ENCODE peak calls at places on chromosomes 2 and 18, in five cellular contexts. D is heart right ventricle; C is fibroblast of lung; N is CD8-positive, alpha-beta memory T cell; G is fibroblast of mammary gland. U is an unnamed sample.

GRCh38 chr2:72883356-72883962 is 3.7 kb upstream of the SPR start:
- DNase-seq in D (peak), C (peak), N (no peak), G (peak), U (no peak)

GRCh38 chr2:238465487-238466241 is 38.9 kb downstream of the ASB1 start:
- DNase-seq in D (no peak), C (no peak), N (no peak), G (no peak), U (no peak)

GRCh38 chr18:25675123-25675850 is 323.3 kb upstream of the ZNF521 start:
- DNase-seq in D (no peak), C (no peak), N (no peak), G (no peak), U (peak)

GRCh38 chr18:42187611-42188378 is 232.8 kb downstream of the PIK3C3 start:
- DNase-seq in D (no peak), C (peak), N (no peak), G (no peak), U (peak)

GRCh38 chr2:146597291-146597690 is 1247.5 kb upstream of the ACVR2A start:
- DNase-seq in D (no peak), C (no peak), N (no peak), G (peak), U (no peak)

GRCh38 chr2:81196383-81196851 is 891.9 kb upstream of the LRRTM1 start:
- DNase-seq in D (no peak), C (no peak), N (no peak), G (no peak), U (no peak)

GRCh38 chr2:112728384-112729175 is 7.8 kb downstream of the NT5DC4 start:
- DNase-seq in D (no peak), C (no peak), N (no peak), G (no peak), U (no peak)

GRCh38 chr2:3626817-3627499 is 31.0 kb upstream of the ALLC start:
- DNase-seq in D (peak), C (no peak), N (no peak), G (no peak), U (no peak)

GRCh38 chr2:214649440-214650205 is 159.9 kb downstream of the BARD1 start:
- DNase-seq in D (no peak), C (peak), N (no peak), G (peak), U (no peak)

GRCh38 chr18:69945220-69946114 is 2.2 kb downstream of the CD226 start:
- DNase-seq in D (no peak), C (no peak), N (no peak), G (no peak), U (peak)

GRCh38 chr2:194003911-194004310 is 1653.1 kb upstream of the SLC39A10 start:
- DNase-seq in D (no peak), C (no peak), N (no peak), G (peak), U (no peak)

DNA sequence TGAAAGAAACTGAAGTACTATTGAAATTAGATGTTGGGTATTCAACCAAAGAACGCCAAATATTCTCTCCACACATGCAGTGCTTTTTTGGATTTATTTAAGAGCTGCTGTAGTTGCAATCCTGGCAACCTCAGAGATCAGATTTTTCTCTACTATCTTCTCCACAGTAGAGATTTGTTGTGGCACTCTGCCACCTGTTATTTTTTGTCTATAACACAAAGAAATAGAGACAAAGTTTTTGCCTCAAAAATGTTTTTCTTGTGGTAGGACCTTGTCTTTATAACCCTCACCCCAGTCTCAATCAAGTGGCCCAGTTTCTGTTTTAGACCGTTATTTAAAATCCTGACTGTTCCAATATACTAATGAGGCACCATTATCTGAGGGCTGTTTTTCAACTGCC is 79.4 kb downstream of the SCG2 start:
- DNase-seq in D (no peak), C (peak), N (no peak), G (no peak), U (no peak)
- H3K4me3 ChIP-seq in D (no peak), C (no peak), N (no peak), G (no peak), U (no peak)

GRCh38 chr2:121210691-121211090 is 74.3 kb downstream of the TFCP2L1 start:
- DNase-seq in D (no peak), C (no peak), N (no peak), G (no peak), U (no peak)

GRCh38 chr2:121211689-121212151 is 73.3 kb downstream of the TFCP2L1 start:
- DNase-seq in D (no peak), C (no peak), N (no peak), G (no peak), U (no peak)

GRCh38 chr2:121207494-121207893 is 77.5 kb downstream of the TFCP2L1 start:
- DNase-seq in D (no peak), C (no peak), N (no peak), G (no peak), U (no peak)

GRCh38 chr2:121211251-121211650 is 73.8 kb downstream of the TFCP2L1 start:
- DNase-seq in D (no peak), C (no peak), N (no peak), G (no peak), U (no peak)

DNA sequence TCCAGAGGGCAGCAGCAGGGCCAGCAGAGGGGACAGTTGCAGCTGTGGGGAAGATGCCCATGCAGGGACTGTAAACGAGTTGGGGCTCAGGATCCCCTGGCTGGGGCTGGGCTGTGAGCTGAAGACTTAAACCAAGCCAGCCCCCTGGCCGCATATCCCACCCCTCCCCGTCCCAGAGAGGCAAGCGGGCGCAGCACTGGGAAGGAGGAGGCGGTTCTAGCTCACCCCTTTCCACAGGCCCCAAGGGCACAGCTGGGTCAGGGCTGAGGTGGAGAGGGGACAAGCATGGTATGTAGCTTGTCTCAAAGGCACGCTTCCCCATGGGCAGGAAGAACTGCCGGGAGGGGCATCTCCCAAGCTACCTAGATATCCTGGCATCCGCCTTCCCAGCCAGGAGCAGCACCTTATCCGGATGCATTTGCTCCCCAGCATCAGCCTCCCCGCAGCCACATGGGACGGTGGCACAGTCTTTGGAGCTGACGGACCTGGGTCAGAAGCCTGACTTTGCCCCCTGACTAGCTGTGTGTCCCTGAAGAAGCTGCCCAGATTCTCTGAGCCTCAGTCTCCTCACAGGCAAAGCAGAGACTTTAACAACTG is 75.9 kb downstream of the TFCP2L1 start:
- DNase-seq in D (no peak), C (no peak), N (no peak), G (no peak), U (no peak)
- H3K4me3 ChIP-seq in D (no peak), C (no peak), N (no peak), G (no peak), U (no peak)

DNA sequence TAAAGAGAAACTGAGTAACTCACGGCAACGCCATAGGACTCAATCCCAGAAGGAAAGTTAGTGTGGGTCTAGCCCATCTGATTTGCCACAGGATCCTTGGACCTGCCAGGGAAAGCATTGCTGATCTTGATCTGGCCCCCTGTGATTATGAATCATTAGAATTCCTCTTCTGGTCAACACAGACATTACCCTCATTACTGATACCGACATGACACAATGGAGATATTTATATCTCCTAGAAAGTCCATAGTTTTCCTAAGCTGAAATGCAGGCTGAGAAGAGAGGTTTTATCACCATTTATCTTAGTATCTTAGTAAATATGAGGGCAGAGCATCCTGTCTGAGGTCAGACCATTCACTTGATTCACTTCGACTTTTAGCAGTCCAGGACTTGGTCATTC is 75.5 kb upstream of the CCDC68 start:
- DNase-seq in D (no peak), C (peak), N (no peak), G (no peak), U (no peak)
- H3K4me3 ChIP-seq in D (no peak), C (no peak), N (no peak), G (no peak), U (no peak)

DNA sequence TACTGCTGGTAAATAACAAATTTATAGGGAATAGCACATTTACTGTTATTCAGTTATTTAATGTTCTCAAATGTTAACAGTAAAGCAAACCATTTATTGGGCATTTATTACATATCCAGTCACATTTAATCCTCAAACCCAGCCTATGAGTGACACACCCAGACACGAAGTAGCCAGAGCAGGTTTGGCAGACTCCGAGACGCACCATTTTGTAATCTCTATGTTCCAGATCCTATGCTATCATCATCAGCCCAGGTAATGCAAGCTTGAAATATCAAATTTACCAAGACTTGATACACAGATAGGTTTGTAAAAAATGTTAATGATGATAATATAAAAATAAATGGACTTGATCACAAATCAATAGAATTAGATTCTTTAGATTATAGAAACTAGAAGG is 131.1 kb downstream of the IKZF2 start:
- DNase-seq in D (no peak), C (no peak), N (no peak), G (no peak), U (peak)
- H3K4me3 ChIP-seq in D (no peak), C (no peak), N (no peak), G (no peak), U (peak)

DNA sequence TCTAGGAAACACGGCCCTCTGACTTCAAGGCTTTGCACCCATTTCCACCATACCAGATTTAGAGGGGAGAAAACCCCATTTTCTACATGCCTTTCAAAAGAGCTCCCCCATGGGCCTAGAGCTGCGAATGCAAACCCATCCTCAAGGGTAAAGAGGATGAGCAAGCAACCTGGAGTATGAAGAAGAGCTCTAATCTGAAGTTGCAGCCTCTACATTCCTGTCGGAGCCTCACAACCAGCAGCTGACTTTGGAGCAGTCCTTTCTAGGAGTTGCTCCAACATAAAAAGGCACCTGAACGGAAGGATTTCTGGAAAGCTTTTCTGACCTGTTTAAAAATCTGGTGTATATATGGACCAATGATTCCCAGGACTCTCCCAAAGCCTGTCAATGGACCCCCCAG is 81.4 kb upstream of the POMC start:
- DNase-seq in D (no peak), C (peak), N (no peak), G (no peak), U (no peak)
- H3K4me3 ChIP-seq in D (no peak), C (no peak), N (no peak), G (no peak), U (no peak)

DNA sequence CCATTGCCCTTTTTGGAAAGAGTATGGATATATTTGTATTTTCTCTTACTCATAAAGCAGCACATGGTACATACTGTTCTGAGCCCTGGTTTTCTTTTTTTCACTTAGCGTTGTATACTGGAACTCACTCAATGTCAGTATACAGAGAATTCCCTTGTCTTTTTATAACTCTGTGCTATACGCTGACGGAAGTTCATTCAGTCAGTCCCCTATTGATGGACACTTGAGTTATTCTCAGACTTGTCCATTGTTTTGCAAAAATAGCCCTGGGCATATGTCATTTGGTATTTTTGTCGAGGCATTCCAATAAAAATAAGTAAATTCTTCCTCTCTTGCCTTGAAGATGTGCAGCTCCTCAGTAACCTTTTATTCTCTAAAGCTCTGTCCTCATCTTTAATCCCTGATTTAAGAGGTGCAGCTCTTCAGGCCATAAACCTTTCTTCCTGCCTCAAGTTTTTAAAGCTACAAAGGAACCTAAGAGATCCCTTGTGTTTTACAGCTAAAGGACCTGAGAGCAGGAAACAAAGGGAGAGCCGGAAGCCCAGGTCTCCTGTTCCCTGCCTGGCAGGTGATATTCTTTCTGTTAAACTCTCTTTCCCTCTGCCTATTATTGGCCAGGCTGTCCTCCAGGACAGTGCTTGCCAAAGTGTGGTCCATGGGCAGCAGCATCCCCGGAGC is 157.8 kb downstream of the NEDD4L start:
- DNase-seq in D (no peak), C (no peak), N (no peak), G (no peak), U (no peak)
- H3K4me3 ChIP-seq in D (no peak), C (no peak), N (no peak), G (no peak), U (no peak)

GRCh38 chr2:16327311-16327710 is 338.3 kb downstream of the CYRIA start:
- DNase-seq in D (no peak), C (no peak), N (no peak), G (no peak), U (no peak)
- H3K4me3 ChIP-seq in D (no peak), C (no peak), N (no peak), G (no peak), U (no peak)

DNA sequence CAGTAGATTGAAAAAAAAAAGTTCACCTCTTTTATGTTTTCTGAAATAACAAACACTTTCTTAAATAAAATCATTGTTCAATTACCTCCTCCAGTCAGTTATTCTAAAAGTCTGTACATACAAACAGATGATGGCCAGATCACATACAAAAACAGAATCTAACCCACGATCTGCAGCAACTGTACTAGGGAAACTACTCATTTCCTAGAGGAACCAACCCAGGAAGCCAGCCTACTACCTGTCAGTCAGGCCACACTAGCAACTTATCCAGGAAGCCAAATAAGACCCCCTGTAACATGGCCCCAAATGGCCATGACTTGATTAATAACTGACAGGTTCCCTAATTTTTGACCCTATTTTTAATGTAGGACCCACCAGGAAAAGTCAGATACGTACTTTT is 486.7 kb downstream of the FBXO15 start:
- DNase-seq in D (no peak), C (no peak), N (no peak), G (no peak), U (no peak)
- H3K4me3 ChIP-seq in D (no peak), C (no peak), N (no peak), G (no peak), U (no peak)

U was measured in GM12865.